ENCODE peak calls at places on chromosomes 12 and 14, in four cellular contexts. One of them, this sample, is unnamed.

GRCh38 chr12:39723831-39724230 is 104.2 kb upstream of the ABCD2 start:
- DNase-seq in GM23248: peak; percentile 61
- DNase-seq in left ventricle myocardium superior: no peak
- DNase-seq in hepatocyte: no peak
- DNase-seq in this sample: no peak

GRCh38 chr12:22121224-22121623 is 75.2 kb downstream of the CMAS start:
- DNase-seq in left ventricle myocardium superior: no peak
- DNase-seq in GM23248: no peak
- DNase-seq in hepatocyte: no peak
- DNase-seq in this sample: peak; percentile 63

GRCh38 chr12:45343269-45344051 is 127.6 kb downstream of the ANO6 start:
- DNase-seq in GM23248: peak; percentile 77
- DNase-seq in left ventricle myocardium superior: peak; percentile 70
- DNase-seq in hepatocyte: peak; percentile 24
- DNase-seq in this sample: no peak

GRCh38 chr14:64801800-64802199 is 77.9 kb downstream of the SPTB start:
- DNase-seq in hepatocyte: no peak
- DNase-seq in GM23248: peak; percentile 36
- DNase-seq in left ventricle myocardium superior: no peak
- DNase-seq in this sample: no peak

GRCh38 chr12:39966251-39966650 is 139.6 kb downstream of the SLC2A13 start:
- DNase-seq in hepatocyte: no peak
- DNase-seq in left ventricle myocardium superior: no peak
- DNase-seq in GM23248: no peak
- DNase-seq in this sample: no peak

GRCh38 chr12:51620448-51620847 is 29.4 kb downstream of the SCN8A start:
- DNase-seq in hepatocyte: no peak
- DNase-seq in GM23248: peak; percentile 63
- DNase-seq in left ventricle myocardium superior: no peak
- DNase-seq in this sample: no peak

GRCh38 chr14:71800878-71801277 is 131.4 kb upstream of the RGS6 start:
- DNase-seq in GM23248: no peak
- DNase-seq in left ventricle myocardium superior: no peak
- DNase-seq in hepatocyte: no peak
- DNase-seq in this sample: no peak

GRCh38 chr12:117063162-117063911 is 35.9 kb downstream of the TESC start:
- DNase-seq in GM23248: no peak
- DNase-seq in hepatocyte: no peak
- DNase-seq in left ventricle myocardium superior: no peak
- DNase-seq in this sample: no peak

GRCh38 chr12:27843714-27844245 is 63.7 kb upstream of the MANSC4 start:
- DNase-seq in left ventricle myocardium superior: no peak
- DNase-seq in GM23248: no peak
- DNase-seq in hepatocyte: peak; percentile 33
- DNase-seq in this sample: no peak

GRCh38 chr14:64119535-64119934 is 174.6 kb downstream of the ESR2 start:
- DNase-seq in hepatocyte: no peak
- DNase-seq in GM23248: peak; percentile 6
- DNase-seq in left ventricle myocardium superior: no peak
- DNase-seq in this sample: no peak

GRCh38 chr14:42002139-42002538 is 395.5 kb downstream of the LRFN5 start:
- DNase-seq in hepatocyte: no peak
- DNase-seq in GM23248: peak; percentile 9
- DNase-seq in left ventricle myocardium superior: no peak
- DNase-seq in this sample: no peak

GRCh38 chr12:104370989-104371870 is 67.7 kb downstream of the EID3 start:
- DNase-seq in hepatocyte: no peak
- DNase-seq in left ventricle myocardium superior: no peak
- DNase-seq in GM23248: peak; percentile 52
- DNase-seq in this sample: no peak

GRCh38 chr12:23093488-23093887 is 468.5 kb downstream of the ETNK1 start:
- DNase-seq in GM23248: no peak
- DNase-seq in left ventricle myocardium superior: no peak
- DNase-seq in hepatocyte: no peak
- DNase-seq in this sample: no peak

GRCh38 chr12:110304061-110304551 is 23.1 kb downstream of the ATP2A2 start:
- DNase-seq in GM23248: peak; percentile 64
- DNase-seq in left ventricle myocardium superior: no peak
- DNase-seq in hepatocyte: no peak
- DNase-seq in this sample: no peak